ENCODE peak calls at places on chromosomes 11 and 22, in nine cellular contexts. A is fibroblast of gingiva; R is C1 segment of cervical spinal cord; J is effector CD4-positive, alpha-beta T cell; Q is MM.1S; Y is Caco-2; O is WTC11; E is fibroblast of pulmonary artery; D is T follicular helper cell. X is an unnamed sample.

GRCh38 chr11:62472063-62472884 is 53.4 kb downstream of the SCGB1A1 start:
- DNase-seq in E (peak), D (no peak), R (no peak), A (no peak), Q (no peak), Y (peak), J (no peak), O (no peak), X (peak)

GRCh38 chr22:44972363-44973083 is 37.3 kb downstream of the PHF21B start:
- DNase-seq in D (no peak), O (no peak), A (no peak), Y (no peak), J (no peak), R (peak), E (no peak), Q (no peak), X (no peak)

GRCh38 chr11:108617055-108617454 is 23.5 kb upstream of the EXPH5 start:
- DNase-seq in A (no peak), D (no peak), O (no peak), E (no peak), J (no peak), R (no peak), Q (no peak), Y (no peak), X (no peak)

GRCh38 chr11:61541568-61541967 is 33.0 kb downstream of the LRRC10B start:
- DNase-seq in D (no peak), A (peak), E (no peak), O (peak), Y (no peak), J (no peak), R (no peak), Q (no peak), X (no peak)

GRCh38 chr11:34052608-34053160 is 1.2 kb downstream of the CAPRIN1 start:
- DNase-seq in O (no peak), R (peak), Q (peak), J (peak), Y (peak), A (no peak), E (no peak), D (peak), X (peak)

GRCh38 chr11:101487775-101488174 is 96.0 kb downstream of the TRPC6 start:
- DNase-seq in Q (no peak), Y (no peak), A (peak), O (no peak), D (no peak), R (no peak), J (no peak), E (peak), X (no peak)

GRCh38 chr22:48574776-48575566 is 1252.7 kb downstream of the BRD1 start:
- DNase-seq in J (no peak), A (no peak), O (peak), Y (peak), D (no peak), Q (peak), R (peak), E (peak), X (peak)

GRCh38 chr11:75142714-75143419 is 8.0 kb upstream of the SLCO2B1 start:
- DNase-seq in E (peak), A (peak), R (peak), O (no peak), J (peak), Y (no peak), Q (peak), D (peak), X (peak)